ENCODE peak calls at places on chromosomes 11 and 22, in ten cellular contexts. One of them, this sample, is unnamed.

GRCh38 chr11:126723665-126724045 is 276.9 kb downstream of the KIRREL3 start:
- DNase-seq in endothelial cell: no peak
- DNase-seq in iris pigment epithelial cell: no peak
- DNase-seq in stimulated activated CD8-positive, alpha-beta memory T cell treated with anti-CD3 and anti-CD28 coated beads, Interleukin-4, amount 100 ng/mL, for 24 hours: no peak
- DNase-seq in stimulated activated CD4-positive, alpha-beta T cell treated with anti-CD3 and anti-CD28 coated beads, Interleukin-2, amount 100 ng/mL, for 24 hours: no peak
- DNase-seq in skeletal muscle cell: no peak
- DNase-seq in activated T-cell treated with anti-CD3 and anti-CD28 coated beads, Interleukin-2, amount 50 U/mL, for 72 hours: no peak
- DNase-seq in RPMI7951: peak; percentile 12
- DNase-seq in activated CD8-positive, alpha-beta memory T cell treated with anti-CD3 and anti-CD28 coated beads for 24 hours: no peak
- DNase-seq in stomach: no peak
- DNase-seq in this sample: no peak

GRCh38 chr11:68020575-68020974 is 9.9 kb upstream of the NDUFS8 start:
- DNase-seq in endothelial cell: peak; percentile 39
- DNase-seq in iris pigment epithelial cell: no peak
- DNase-seq in stimulated activated CD8-positive, alpha-beta memory T cell treated with anti-CD3 and anti-CD28 coated beads, Interleukin-4, amount 100 ng/mL, for 24 hours: no peak
- DNase-seq in stimulated activated CD4-positive, alpha-beta T cell treated with anti-CD3 and anti-CD28 coated beads, Interleukin-2, amount 100 ng/mL, for 24 hours: no peak
- DNase-seq in skeletal muscle cell: no peak
- DNase-seq in activated T-cell treated with anti-CD3 and anti-CD28 coated beads, Interleukin-2, amount 50 U/mL, for 72 hours: no peak
- DNase-seq in RPMI7951: no peak
- DNase-seq in activated CD8-positive, alpha-beta memory T cell treated with anti-CD3 and anti-CD28 coated beads for 24 hours: no peak
- DNase-seq in stomach: peak; percentile 82
- DNase-seq in this sample: no peak

GRCh38 chr22:44118645-44119315 is 61.9 kb upstream of the PARVG start:
- DNase-seq in endothelial cell: no peak
- DNase-seq in iris pigment epithelial cell: no peak
- DNase-seq in stimulated activated CD8-positive, alpha-beta memory T cell treated with anti-CD3 and anti-CD28 coated beads, Interleukin-4, amount 100 ng/mL, for 24 hours: no peak
- DNase-seq in stimulated activated CD4-positive, alpha-beta T cell treated with anti-CD3 and anti-CD28 coated beads, Interleukin-2, amount 100 ng/mL, for 24 hours: no peak
- DNase-seq in skeletal muscle cell: no peak
- DNase-seq in activated T-cell treated with anti-CD3 and anti-CD28 coated beads, Interleukin-2, amount 50 U/mL, for 72 hours: no peak
- DNase-seq in RPMI7951: no peak
- DNase-seq in activated CD8-positive, alpha-beta memory T cell treated with anti-CD3 and anti-CD28 coated beads for 24 hours: no peak
- DNase-seq in stomach: no peak
- DNase-seq in this sample: no peak

GRCh38 chr11:106179048-106179447 is 101.6 kb downstream of the AASDHPPT start:
- DNase-seq in endothelial cell: no peak
- DNase-seq in iris pigment epithelial cell: no peak
- DNase-seq in stimulated activated CD8-positive, alpha-beta memory T cell treated with anti-CD3 and anti-CD28 coated beads, Interleukin-4, amount 100 ng/mL, for 24 hours: no peak
- DNase-seq in stimulated activated CD4-positive, alpha-beta T cell treated with anti-CD3 and anti-CD28 coated beads, Interleukin-2, amount 100 ng/mL, for 24 hours: no peak
- DNase-seq in skeletal muscle cell: no peak
- DNase-seq in activated T-cell treated with anti-CD3 and anti-CD28 coated beads, Interleukin-2, amount 50 U/mL, for 72 hours: no peak
- DNase-seq in RPMI7951: no peak
- DNase-seq in activated CD8-positive, alpha-beta memory T cell treated with anti-CD3 and anti-CD28 coated beads for 24 hours: no peak
- DNase-seq in stomach: no peak
- DNase-seq in this sample: no peak

GRCh38 chr22:38735126-38735464 is 20.7 kb downstream of the SUN2 start:
- DNase-seq in endothelial cell: no peak
- DNase-seq in iris pigment epithelial cell: no peak
- DNase-seq in stimulated activated CD8-positive, alpha-beta memory T cell treated with anti-CD3 and anti-CD28 coated beads, Interleukin-4, amount 100 ng/mL, for 24 hours: no peak
- DNase-seq in stimulated activated CD4-positive, alpha-beta T cell treated with anti-CD3 and anti-CD28 coated beads, Interleukin-2, amount 100 ng/mL, for 24 hours: no peak
- DNase-seq in skeletal muscle cell: no peak
- DNase-seq in activated T-cell treated with anti-CD3 and anti-CD28 coated beads, Interleukin-2, amount 50 U/mL, for 72 hours: no peak
- DNase-seq in RPMI7951: no peak
- DNase-seq in activated CD8-positive, alpha-beta memory T cell treated with anti-CD3 and anti-CD28 coated beads for 24 hours: no peak
- DNase-seq in stomach: no peak
- DNase-seq in this sample: no peak

GRCh38 chr22:40241200-40241763 is 63.6 kb downstream of the TNRC6B start:
- DNase-seq in endothelial cell: no peak
- DNase-seq in iris pigment epithelial cell: no peak
- DNase-seq in stimulated activated CD8-positive, alpha-beta memory T cell treated with anti-CD3 and anti-CD28 coated beads, Interleukin-4, amount 100 ng/mL, for 24 hours: no peak
- DNase-seq in stimulated activated CD4-positive, alpha-beta T cell treated with anti-CD3 and anti-CD28 coated beads, Interleukin-2, amount 100 ng/mL, for 24 hours: no peak
- DNase-seq in skeletal muscle cell: no peak
- DNase-seq in activated T-cell treated with anti-CD3 and anti-CD28 coated beads, Interleukin-2, amount 50 U/mL, for 72 hours: peak; percentile 24
- DNase-seq in RPMI7951: no peak
- DNase-seq in activated CD8-positive, alpha-beta memory T cell treated with anti-CD3 and anti-CD28 coated beads for 24 hours: peak; percentile 47
- DNase-seq in stomach: no peak
- DNase-seq in this sample: no peak

GRCh38 chr11:3198815-3199214 is 19.8 kb downstream of the MRGPRG start:
- DNase-seq in endothelial cell: no peak
- DNase-seq in iris pigment epithelial cell: no peak
- DNase-seq in stimulated activated CD8-positive, alpha-beta memory T cell treated with anti-CD3 and anti-CD28 coated beads, Interleukin-4, amount 100 ng/mL, for 24 hours: no peak
- DNase-seq in stimulated activated CD4-positive, alpha-beta T cell treated with anti-CD3 and anti-CD28 coated beads, Interleukin-2, amount 100 ng/mL, for 24 hours: no peak
- DNase-seq in skeletal muscle cell: no peak
- DNase-seq in activated T-cell treated with anti-CD3 and anti-CD28 coated beads, Interleukin-2, amount 50 U/mL, for 72 hours: no peak
- DNase-seq in RPMI7951: no peak
- DNase-seq in activated CD8-positive, alpha-beta memory T cell treated with anti-CD3 and anti-CD28 coated beads for 24 hours: no peak
- DNase-seq in stomach: no peak
- DNase-seq in this sample: no peak

GRCh38 chr11:48083427-48083826 is 103.1 kb downstream of the PTPRJ start:
- DNase-seq in endothelial cell: no peak
- DNase-seq in iris pigment epithelial cell: peak; percentile 80
- DNase-seq in stimulated activated CD8-positive, alpha-beta memory T cell treated with anti-CD3 and anti-CD28 coated beads, Interleukin-4, amount 100 ng/mL, for 24 hours: no peak
- DNase-seq in stimulated activated CD4-positive, alpha-beta T cell treated with anti-CD3 and anti-CD28 coated beads, Interleukin-2, amount 100 ng/mL, for 24 hours: no peak
- DNase-seq in skeletal muscle cell: no peak
- DNase-seq in activated T-cell treated with anti-CD3 and anti-CD28 coated beads, Interleukin-2, amount 50 U/mL, for 72 hours: no peak
- DNase-seq in RPMI7951: no peak
- DNase-seq in activated CD8-positive, alpha-beta memory T cell treated with anti-CD3 and anti-CD28 coated beads for 24 hours: no peak
- DNase-seq in stomach: no peak
- DNase-seq in this sample: no peak

GRCh38 chr11:95676280-95676679 is 113.3 kb downstream of the FAM76B start:
- DNase-seq in endothelial cell: no peak
- DNase-seq in iris pigment epithelial cell: no peak
- DNase-seq in stimulated activated CD8-positive, alpha-beta memory T cell treated with anti-CD3 and anti-CD28 coated beads, Interleukin-4, amount 100 ng/mL, for 24 hours: no peak
- DNase-seq in stimulated activated CD4-positive, alpha-beta T cell treated with anti-CD3 and anti-CD28 coated beads, Interleukin-2, amount 100 ng/mL, for 24 hours: no peak
- DNase-seq in skeletal muscle cell: no peak
- DNase-seq in activated T-cell treated with anti-CD3 and anti-CD28 coated beads, Interleukin-2, amount 50 U/mL, for 72 hours: no peak
- DNase-seq in RPMI7951: no peak
- DNase-seq in activated CD8-positive, alpha-beta memory T cell treated with anti-CD3 and anti-CD28 coated beads for 24 hours: no peak
- DNase-seq in stomach: no peak
- DNase-seq in this sample: no peak

GRCh38 chr22:45680932-45681700 is 9.5 kb downstream of the ATXN10 start:
- DNase-seq in endothelial cell: no peak
- DNase-seq in iris pigment epithelial cell: peak; percentile 87
- DNase-seq in stimulated activated CD8-positive, alpha-beta memory T cell treated with anti-CD3 and anti-CD28 coated beads, Interleukin-4, amount 100 ng/mL, for 24 hours: no peak
- DNase-seq in stimulated activated CD4-positive, alpha-beta T cell treated with anti-CD3 and anti-CD28 coated beads, Interleukin-2, amount 100 ng/mL, for 24 hours: no peak
- DNase-seq in skeletal muscle cell: peak; percentile 39
- DNase-seq in activated T-cell treated with anti-CD3 and anti-CD28 coated beads, Interleukin-2, amount 50 U/mL, for 72 hours: no peak
- DNase-seq in RPMI7951: peak; percentile 54
- DNase-seq in activated CD8-positive, alpha-beta memory T cell treated with anti-CD3 and anti-CD28 coated beads for 24 hours: no peak
- DNase-seq in stomach: no peak
- DNase-seq in this sample: no peak

GRCh38 chr11:130439160-130439519 is 9.3 kb upstream of the ADAMTS15 start:
- DNase-seq in endothelial cell: no peak
- DNase-seq in iris pigment epithelial cell: no peak
- DNase-seq in stimulated activated CD8-positive, alpha-beta memory T cell treated with anti-CD3 and anti-CD28 coated beads, Interleukin-4, amount 100 ng/mL, for 24 hours: no peak
- DNase-seq in stimulated activated CD4-positive, alpha-beta T cell treated with anti-CD3 and anti-CD28 coated beads, Interleukin-2, amount 100 ng/mL, for 24 hours: no peak
- DNase-seq in skeletal muscle cell: no peak
- DNase-seq in activated T-cell treated with anti-CD3 and anti-CD28 coated beads, Interleukin-2, amount 50 U/mL, for 72 hours: peak; percentile 31
- DNase-seq in RPMI7951: no peak
- DNase-seq in activated CD8-positive, alpha-beta memory T cell treated with anti-CD3 and anti-CD28 coated beads for 24 hours: peak; percentile 61
- DNase-seq in stomach: no peak
- DNase-seq in this sample: no peak

GRCh38 chr22:36871669-36872081 is 10.9 kb downstream of the NCF4 start:
- DNase-seq in endothelial cell: no peak
- DNase-seq in iris pigment epithelial cell: no peak
- DNase-seq in stimulated activated CD8-positive, alpha-beta memory T cell treated with anti-CD3 and anti-CD28 coated beads, Interleukin-4, amount 100 ng/mL, for 24 hours: no peak
- DNase-seq in stimulated activated CD4-positive, alpha-beta T cell treated with anti-CD3 and anti-CD28 coated beads, Interleukin-2, amount 100 ng/mL, for 24 hours: no peak
- DNase-seq in skeletal muscle cell: no peak
- DNase-seq in activated T-cell treated with anti-CD3 and anti-CD28 coated beads, Interleukin-2, amount 50 U/mL, for 72 hours: no peak
- DNase-seq in RPMI7951: peak; percentile 64
- DNase-seq in activated CD8-positive, alpha-beta memory T cell treated with anti-CD3 and anti-CD28 coated beads for 24 hours: no peak
- DNase-seq in stomach: no peak
- DNase-seq in this sample: no peak

GRCh38 chr22:23121026-23121823 is 20.6 kb downstream of the RSPH14 start:
- DNase-seq in endothelial cell: no peak
- DNase-seq in iris pigment epithelial cell: no peak
- DNase-seq in stimulated activated CD8-positive, alpha-beta memory T cell treated with anti-CD3 and anti-CD28 coated beads, Interleukin-4, amount 100 ng/mL, for 24 hours: no peak
- DNase-seq in stimulated activated CD4-positive, alpha-beta T cell treated with anti-CD3 and anti-CD28 coated beads, Interleukin-2, amount 100 ng/mL, for 24 hours: no peak
- DNase-seq in skeletal muscle cell: no peak
- DNase-seq in activated T-cell treated with anti-CD3 and anti-CD28 coated beads, Interleukin-2, amount 50 U/mL, for 72 hours: no peak
- DNase-seq in RPMI7951: peak; percentile 37
- DNase-seq in activated CD8-positive, alpha-beta memory T cell treated with anti-CD3 and anti-CD28 coated beads for 24 hours: no peak
- DNase-seq in stomach: no peak
- DNase-seq in this sample: no peak

GRCh38 chr22:29344137-29344536 is 28.6 kb upstream of the RASL10A start:
- DNase-seq in endothelial cell: no peak
- DNase-seq in iris pigment epithelial cell: peak; percentile 98
- DNase-seq in stimulated activated CD8-positive, alpha-beta memory T cell treated with anti-CD3 and anti-CD28 coated beads, Interleukin-4, amount 100 ng/mL, for 24 hours: no peak
- DNase-seq in stimulated activated CD4-positive, alpha-beta T cell treated with anti-CD3 and anti-CD28 coated beads, Interleukin-2, amount 100 ng/mL, for 24 hours: no peak
- DNase-seq in skeletal muscle cell: peak; percentile 62
- DNase-seq in activated T-cell treated with anti-CD3 and anti-CD28 coated beads, Interleukin-2, amount 50 U/mL, for 72 hours: no peak
- DNase-seq in RPMI7951: peak; percentile 90
- DNase-seq in activated CD8-positive, alpha-beta memory T cell treated with anti-CD3 and anti-CD28 coated beads for 24 hours: no peak
- DNase-seq in stomach: peak; percentile 88
- DNase-seq in this sample: peak; percentile 50

This sample was measured in retinal pigment epithelial cell.